ENCODE peak calls at places on chromosomes 12 and 14, in seven cellular contexts. D is astrocyte of the cerebellum, N is BE2C, V is A549, I is heart left ventricle, W is kidney, S is IMR-90. Y is an unnamed sample.

GRCh38 chr12:70648191-70648590 is 11.0 kb upstream of the PTPRB start:
- DNase-seq in D (no peak), N (no peak), W (no peak), S (peak; percentile 43), I (no peak), V (no peak), Y (no peak)

GRCh38 chr12:92505373-92506340 is 197.1 kb upstream of the PLEKHG7 start:
- DNase-seq in W (peak; percentile 92), N (no peak), D (no peak), V (no peak), S (peak; percentile 50), I (peak; percentile 75), Y (peak; percentile 61)

GRCh38 chr14:36973806-36974442 is 198.5 kb downstream of the SLC25A21 start:
- DNase-seq in V (peak; percentile 82), W (no peak), S (peak; percentile 83), I (no peak), N (no peak), D (peak; percentile 22), Y (peak; percentile 47)

GRCh38 chr14:55430024-55430690 is 10.3 kb downstream of the TBPL2 start:
- DNase-seq in N (peak; percentile 52), V (peak; percentile 79), S (peak; percentile 86), I (no peak), W (no peak), D (peak; percentile 59), Y (peak; percentile 44)

GRCh38 chr14:83842536-83842935 is 1687.4 kb upstream of the FLRT2 start:
- DNase-seq in N (no peak), W (no peak), D (no peak), V (no peak), S (no peak), I (no peak), Y (no peak)

GRCh38 chr12:12350868-12351463 is 924 bp upstream of the MANSC1 start:
- DNase-seq in N (no peak), S (peak; percentile 26), I (no peak), W (no peak), V (peak; percentile 66), D (no peak), Y (no peak)

GRCh38 chr14:64561631-64562030 is 11.9 kb downstream of the PPP1R36 start:
- DNase-seq in I (no peak), D (no peak), W (no peak), V (no peak), N (no peak), S (no peak), Y (no peak)

GRCh38 chr14:50530358-50530757 is 2.0 kb downstream of the MAP4K5 start:
- DNase-seq in W (no peak), D (no peak), S (peak; percentile 69), V (no peak), N (no peak), I (no peak), Y (no peak)

GRCh38 chr14:40119321-40119720 is 687.1 kb upstream of the FBXO33 start:
- DNase-seq in W (no peak), D (peak; percentile 8), S (no peak), I (no peak), V (no peak), N (no peak), Y (no peak)

GRCh38 chr14:69204753-69205152 is 13.5 kb downstream of the EXD2 start:
- DNase-seq in D (no peak), N (no peak), I (no peak), S (no peak), W (no peak), V (peak; percentile 2), Y (no peak)

GRCh38 chr14:65411656-65412188 is 808 bp upstream of the FUT8 start:
- DNase-seq in S (peak; percentile 91), N (peak; percentile 93), W (peak; percentile 98), V (peak; percentile 92), I (peak; percentile 97), D (peak; percentile 79), Y (peak; percentile 80)

GRCh38 chr12:116150452-116150851 is 127.0 kb downstream of the MED13L start:
- DNase-seq in D (no peak), V (no peak), N (no peak), W (no peak), S (no peak), I (no peak), Y (no peak)

GRCh38 chr12:6222009-6222702 is 22.0 kb downstream of the CD9 start:
- DNase-seq in D (no peak), V (no peak), N (no peak), S (no peak), I (no peak), W (no peak), Y (no peak)

GRCh38 chr12:20404576-20405346 is 36.4 kb downstream of the PDE3A start:
- DNase-seq in W (no peak), D (peak; percentile 16), I (peak; percentile 41), S (peak; percentile 6), N (peak; percentile 67), V (peak; percentile 36), Y (no peak)

GRCh38 chr12:55687746-55688145 is 20.0 kb downstream of the ITGA7 start:
- DNase-seq in N (no peak), W (peak; percentile 10), I (no peak), V (no peak), S (no peak), D (no peak), Y (no peak)

GRCh38 chr14:94392510-94392935 is 4.1 kb upstream of the SERPINA1 start:
- DNase-seq in I (peak; percentile 37), S (peak; percentile 65), W (no peak), V (no peak), D (no peak), N (no peak), Y (peak; percentile 52)

GRCh38 chr12:122023339-122024131 is 1.9 kb downstream of the BCL7A start:
- DNase-seq in N (peak; percentile 73), S (peak; percentile 70), D (peak; percentile 34), I (peak; percentile 77), V (peak; percentile 55), W (peak; percentile 84), Y (peak; percentile 34)

GRCh38 chr12:92784795-92785562 is 82.2 kb downstream of the PLEKHG7 start:
- DNase-seq in W (no peak), V (peak; percentile 82), D (peak; percentile 77), S (peak; percentile 79), N (peak; percentile 27), I (no peak), Y (peak; percentile 42)

GRCh38 chr12:123041042-123041531 is 60.6 kb downstream of the ARL6IP4 start:
- DNase-seq in S (no peak), V (no peak), W (no peak), D (no peak), I (no peak), N (peak; percentile 27), Y (no peak)

GRCh38 chr12:52573306-52573705 is 337 bp downstream of the KRT74 start:
- DNase-seq in W (peak; percentile 57), D (no peak), N (no peak), V (no peak), I (no peak), S (no peak), Y (no peak)

GRCh38 chr12:52949413-52950331 is 754 bp downstream of the KRT18 start:
- DNase-seq in S (peak; percentile 95), N (no peak), W (peak; percentile 82), V (peak; percentile 95), I (no peak), D (peak; percentile 77), Y (peak; percentile 54)

GRCh38 chr14:55438066-55438683 is 2.2 kb downstream of the TBPL2 start:
- DNase-seq in W (no peak), I (no peak), D (peak; percentile 65), V (peak; percentile 71), N (peak; percentile 52), S (peak; percentile 73), Y (peak; percentile 23)

GRCh38 chr12:131783915-131784541 is 44.2 kb upstream of the MMP17 start:
- DNase-seq in V (peak; percentile 75), D (peak; percentile 75), W (no peak), N (no peak), S (peak; percentile 86), I (no peak), Y (peak; percentile 37)

GRCh38 chr12:66187822-66188221 is 1.2 kb upstream of the IRAK3 start:
- DNase-seq in N (no peak), S (no peak), W (no peak), V (no peak), D (no peak), I (no peak), Y (no peak)

GRCh38 chr12:66188584-66189475 is at the start of gene IRAK3:
- DNase-seq in I (peak; percentile 90), W (peak; percentile 96), D (no peak), V (peak; percentile 21), N (peak; percentile 14), S (peak; percentile 31), Y (peak; percentile 15)

GRCh38 chr12:66190519-66191406 is 1.7 kb downstream of the IRAK3 start:
- DNase-seq in D (no peak), V (no peak), N (no peak), I (no peak), S (peak; percentile 52), W (no peak), Y (peak; percentile 11)

GRCh38 chr12:66191547-66192126 is 2.6 kb downstream of the IRAK3 start:
- DNase-seq in V (no peak), W (no peak), D (no peak), N (no peak), I (no peak), S (no peak), Y (no peak)

DNA sequence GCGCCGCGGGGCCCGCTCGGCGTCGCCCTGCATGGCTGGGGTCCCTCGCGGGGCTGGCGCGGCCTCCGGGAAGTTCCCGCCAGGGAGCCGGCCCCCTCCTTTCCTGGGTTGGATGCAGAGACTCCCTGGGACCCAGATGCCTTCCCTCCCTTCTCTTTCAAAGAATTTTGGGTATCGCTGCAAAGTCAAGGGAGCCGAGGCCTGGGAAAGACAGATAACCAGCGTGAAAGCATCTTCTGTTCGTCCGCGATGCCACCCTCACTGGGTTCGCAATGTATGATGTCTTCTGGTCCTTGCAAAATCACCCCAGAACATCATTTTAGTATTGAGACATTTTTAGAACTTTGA is 436 bp downstream of the IRAK3 start:
- DNase-seq in N (no peak), I (no peak), D (no peak), V (no peak), S (no peak), W (no peak), Y (no peak)
- H3K4me3 ChIP-seq in N (no peak overlapping the region), I (peak overlapping the region; percentile 43), D (no peak overlapping the region), V (peak overlapping the region; percentile 42), S (peak overlapping the region; percentile 54), W (peak overlapping the region; percentile 49), Y (peak overlapping the region; percentile 55)

GRCh38 chr12:546920-547845 is 87.4 kb downstream of the B4GALNT3 start:
- DNase-seq in D (no peak), V (peak; percentile 74), N (peak; percentile 75), W (peak; percentile 88), I (peak; percentile 71), S (peak; percentile 26), Y (no peak)
- H3K4me3 ChIP-seq in D (no peak overlapping the region), V (peak overlapping the region; percentile 9), N (peak overlapping the region; percentile 22), W (no peak overlapping the region), I (no peak overlapping the region), S (no peak overlapping the region), Y (peak overlapping the region; percentile 15)

GRCh38 chr14:61547186-61548121 is 147.9 kb upstream of the HIF1A start:
- DNase-seq in I (no peak), N (no peak), D (no peak), W (no peak), S (peak; percentile 95), V (peak; percentile 74), Y (peak; percentile 90)
- H3K4me3 ChIP-seq in I (no peak overlapping the region), N (no peak overlapping the region), D (no peak overlapping the region), W (no peak overlapping the region), S (no peak overlapping the region), V (no peak overlapping the region), Y (no peak overlapping the region)

DNA sequence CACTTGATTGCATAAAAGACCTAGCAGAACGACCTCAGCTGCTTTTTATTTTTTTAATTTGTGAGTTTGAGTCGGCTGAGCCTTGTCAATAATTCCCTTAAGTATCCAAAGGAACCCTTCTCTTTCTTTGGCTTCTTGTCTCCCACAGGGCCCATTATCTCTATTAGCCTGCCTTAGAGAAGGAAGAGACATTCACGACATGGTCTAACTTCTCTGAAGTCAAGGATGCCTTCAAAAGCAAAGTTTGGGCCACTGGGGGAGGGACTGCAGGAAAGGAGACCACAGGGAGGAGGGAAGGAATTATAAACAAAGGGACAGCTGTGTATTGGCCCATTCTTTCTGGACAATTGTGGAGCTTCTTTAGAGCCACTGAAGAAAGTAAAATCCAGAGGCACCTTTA is 126.4 kb downstream of the BRMS1L start:
- DNase-seq in I (no peak), S (no peak), W (no peak), D (no peak), V (no peak), N (no peak), Y (no peak)
- H3K4me3 ChIP-seq in I (no peak overlapping the region), S (no peak overlapping the region), W (no peak overlapping the region), D (no peak overlapping the region), V (no peak overlapping the region), N (no peak overlapping the region), Y (no peak overlapping the region)

Y was measured in skeletal muscle cell.